ENCODE peak calls at places on chromosome 11, in seven cellular contexts. C, A, V, O, W, D and K are unnamed samples.

GRCh38 chr11:71991494-71991893 is 7.2 kb upstream of the IL18BP start:
- DNase-seq in C (no peak), A (no peak), V (no peak), O (peak; percentile 88), W (no peak), D (no peak), K (no peak)

GRCh38 chr11:9528573-9529332 is 44.7 kb upstream of the WEE1 start:
- DNase-seq in C (no peak), A (no peak), V (no peak), O (no peak), W (no peak), D (no peak), K (no peak)

GRCh38 chr11:14137282-14137681 is 174.8 kb downstream of the SPON1 start:
- DNase-seq in C (no peak), A (no peak), V (no peak), O (no peak), W (no peak), D (no peak), K (no peak)

GRCh38 chr11:100681064-100681502 is 6.0 kb upstream of the ARHGAP42 start:
- DNase-seq in C (no peak), A (peak; percentile 65), V (peak; percentile 96), O (peak; percentile 96), W (peak; percentile 67), D (no peak), K (peak; percentile 73)

GRCh38 chr11:78350101-78350645 is 67.4 kb downstream of the GAB2 start:
- DNase-seq in C (peak; percentile 37), A (peak; percentile 26), V (no peak), O (no peak), W (peak; percentile 44), D (no peak), K (no peak)

GRCh38 chr11:17277024-17277584 is 565 bp downstream of the NUCB2 start:
- DNase-seq in C (no peak), A (peak; percentile 65), V (peak; percentile 69), O (peak; percentile 54), W (peak; percentile 65), D (no peak), K (no peak)

GRCh38 chr11:68488623-68489022 is 28.1 kb downstream of the PPP6R3 start:
- DNase-seq in C (no peak), A (no peak), V (no peak), O (no peak), W (no peak), D (no peak), K (no peak)

GRCh38 chr11:130211144-130211543 is 51.6 kb downstream of the ST14 start:
- DNase-seq in C (no peak), A (no peak), V (no peak), O (no peak), W (no peak), D (no peak), K (no peak)

GRCh38 chr11:132632641-132633124 is 899.6 kb downstream of the OPCML start:
- DNase-seq in C (peak; percentile 96), A (peak; percentile 99), V (no peak), O (peak; percentile 2), W (peak; percentile 99), D (peak; percentile 62), K (peak; percentile 93)

GRCh38 chr11:11620251-11620965 is 1.4 kb downstream of the GALNT18 start:
- DNase-seq in C (no peak), A (peak; percentile 17), V (no peak), O (peak; percentile 26), W (no peak), D (no peak), K (no peak)

GRCh38 chr11:77082838-77083552 is 16.2 kb downstream of the CAPN5 start:
- DNase-seq in C (no peak), A (peak; percentile 25), V (no peak), O (no peak), W (peak; percentile 57), D (no peak), K (no peak)

GRCh38 chr11:18309691-18310090 is 12.2 kb downstream of the HPS5 start:
- DNase-seq in C (no peak), A (no peak), V (no peak), O (no peak), W (no peak), D (no peak), K (no peak)

GRCh38 chr11:119835804-119836203 is 106.8 kb upstream of the NECTIN1 start:
- DNase-seq in C (no peak), A (no peak), V (no peak), O (no peak), W (no peak), D (no peak), K (no peak)

GRCh38 chr11:2208691-2209369 is 37.2 kb upstream of the TH start:
- DNase-seq in C (no peak), A (no peak), V (no peak), O (no peak), W (no peak), D (no peak), K (no peak)

GRCh38 chr11:12693075-12693473 is 18.9 kb downstream of the TEAD1 start:
- DNase-seq in C (no peak), A (peak; percentile 77), V (no peak), O (no peak), W (peak; percentile 63), D (no peak), K (no peak)

GRCh38 chr11:12692238-12693074 is 18.2 kb downstream of the TEAD1 start:
- DNase-seq in C (peak; percentile 83), A (peak; percentile 95), V (no peak), O (no peak), W (peak; percentile 92), D (no peak), K (peak; percentile 97)

GRCh38 chr11:12695221-12695794 is 21.1 kb downstream of the TEAD1 start:
- DNase-seq in C (no peak), A (no peak), V (no peak), O (no peak), W (no peak), D (no peak), K (no peak)

GRCh38 chr11:12694182-12694531 is 19.9 kb downstream of the TEAD1 start:
- DNase-seq in C (no peak), A (no peak), V (no peak), O (peak; percentile 24), W (no peak), D (no peak), K (no peak)

DNA sequence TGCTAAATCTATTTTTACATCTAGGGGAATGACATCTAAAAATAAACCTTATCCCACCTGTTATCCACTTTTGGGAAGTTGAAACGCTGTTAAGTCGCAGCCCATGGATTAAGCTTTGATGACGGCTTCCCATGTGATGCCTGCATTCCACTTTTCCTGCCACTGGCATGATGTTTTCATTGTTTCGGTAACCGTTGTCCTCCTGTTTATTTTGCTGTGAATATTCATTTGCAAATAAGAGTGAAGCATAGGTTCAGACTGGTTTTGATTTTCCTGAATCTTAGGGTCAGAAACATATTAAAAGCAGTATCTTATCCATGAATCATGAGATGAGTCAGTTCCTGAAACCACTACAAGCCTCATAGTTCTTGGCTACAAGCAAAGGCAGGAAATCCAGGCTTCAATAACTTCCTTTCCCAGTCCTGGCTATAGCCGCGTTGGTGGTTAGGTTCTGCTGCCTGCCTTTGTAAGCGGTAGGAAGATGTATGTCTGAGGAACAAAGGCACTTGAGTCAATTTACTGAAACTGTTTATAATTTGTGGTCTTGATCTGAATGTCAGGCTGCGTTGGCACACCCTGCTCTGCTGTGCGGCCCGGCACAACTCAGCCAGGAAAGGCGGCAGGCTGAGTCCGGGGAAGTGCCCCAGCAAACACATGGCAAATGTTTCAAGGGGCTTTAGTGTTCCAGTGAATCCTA is 19.4 kb downstream of the TEAD1 start:
- DNase-seq in C (peak; percentile 94), A (peak; percentile 100), V (no peak), O (peak; percentile 48), W (peak; percentile 98), D (peak; percentile 85), K (peak; percentile 96)
- H3K4me3 ChIP-seq in C (peak overlapping the region; percentile 46), A (peak overlapping the region; percentile 33), V (no peak overlapping the region), O (peak overlapping the region; percentile 29), W (no peak overlapping the region), D (peak overlapping the region; percentile 65), K (peak overlapping the region; percentile 28)

DNA sequence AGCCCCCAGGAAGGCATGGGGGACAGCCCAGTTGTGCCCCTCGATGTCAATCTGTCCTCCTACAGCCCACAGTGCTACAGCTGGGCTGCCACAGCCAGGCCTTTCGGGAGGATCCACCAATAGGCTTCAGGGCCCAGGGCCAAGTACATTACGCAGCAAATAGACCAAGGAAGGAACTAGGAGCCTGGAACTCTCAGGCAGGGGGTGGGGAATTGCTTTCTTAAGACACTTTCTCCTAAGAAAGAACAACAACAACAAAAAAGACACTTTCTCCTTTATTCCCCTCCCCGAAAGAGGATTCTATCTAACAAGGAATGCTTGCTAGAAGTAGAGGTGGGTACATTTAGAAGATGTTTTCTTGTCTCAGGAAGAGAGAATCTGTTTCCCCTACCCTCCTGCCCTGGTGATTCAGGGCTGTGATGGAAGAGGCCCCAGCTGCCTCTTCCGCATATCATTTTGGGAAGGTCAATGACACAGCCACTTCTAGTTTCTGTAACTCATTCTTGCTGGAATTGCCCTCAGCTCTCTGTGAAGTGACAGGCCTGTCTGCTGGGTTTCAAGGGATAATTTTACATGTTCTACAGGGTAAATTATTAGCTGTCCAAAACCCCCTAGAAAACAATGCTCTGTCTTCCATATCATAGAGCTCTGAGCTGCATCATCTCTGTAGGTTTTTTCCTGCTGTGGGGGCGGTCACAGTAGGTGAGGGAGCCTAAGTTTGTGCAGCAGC is 6.0 kb upstream of the MALAT1 start:
- DNase-seq in C (no peak), A (peak; percentile 86), V (no peak), O (peak; percentile 87), W (peak; percentile 96), D (no peak), K (peak; percentile 75)
- H3K4me3 ChIP-seq in C (peak overlapping the region; percentile 14), A (peak overlapping the region; percentile 12), V (no peak overlapping the region), O (peak overlapping the region; percentile 65), W (no peak overlapping the region), D (peak overlapping the region; percentile 44), K (no peak overlapping the region)

GRCh38 chr11:104690243-104690642 is 208.0 kb downstream of the CASP12 start:
- DNase-seq in C (no peak), A (no peak), V (no peak), O (no peak), W (no peak), D (no peak), K (no peak)

GRCh38 chr11:104694259-104695070 is 203.8 kb downstream of the CASP12 start:
- DNase-seq in C (peak; percentile 33), A (peak; percentile 99), V (no peak), O (no peak), W (peak; percentile 59), D (no peak), K (no peak)

GRCh38 chr11:104691129-104691528 is 207.1 kb downstream of the CASP12 start:
- DNase-seq in C (no peak), A (no peak), V (no peak), O (no peak), W (peak; percentile 13), D (no peak), K (no peak)
- H3K4me3 ChIP-seq in C (no peak overlapping the region), A (no peak overlapping the region), V (no peak overlapping the region), O (no peak overlapping the region), W (no peak overlapping the region), D (no peak overlapping the region), K (no peak overlapping the region)

GRCh38 chr11:64996327-64996709 is 453 bp downstream of the BATF2 start:
- DNase-seq in C (no peak), A (no peak), V (no peak), O (no peak), W (no peak), D (no peak), K (no peak)

GRCh38 chr11:64994318-64994717 is 2.5 kb downstream of the BATF2 start:
- DNase-seq in C (no peak), A (no peak), V (no peak), O (no peak), W (no peak), D (no peak), K (no peak)

GRCh38 chr11:64998141-64998540 is 1.4 kb upstream of the BATF2 start:
- DNase-seq in C (no peak), A (no peak), V (no peak), O (no peak), W (no peak), D (no peak), K (no peak)

GRCh38 chr11:64998690-64999431 is 2.1 kb upstream of the BATF2 start:
- DNase-seq in C (no peak), A (no peak), V (no peak), O (no peak), W (no peak), D (no peak), K (no peak)

GRCh38 chr11:64996710-64997380 is at the start of gene BATF2:
- DNase-seq in C (no peak), A (peak; percentile 57), V (no peak), O (no peak), W (peak; percentile 66), D (no peak), K (no peak)
- H3K4me3 ChIP-seq in C (peak within 1 kb of the TSS; percentile 58), A (peak within 1 kb of the TSS; percentile 35), V (peak within 1 kb of the TSS; percentile 3), O (no peak within 1 kb of the TSS), W (peak within 1 kb of the TSS; percentile 16), D (no peak within 1 kb of the TSS), K (no peak within 1 kb of the TSS)